ENCODE peak calls at places on chromosomes 2 and 18, in nine cellular contexts. B, I, E, F, W, J, T, K and R are unnamed samples.

GRCh38 chr2:176491172-176491904 is 222.1 kb downstream of the MTX2 start:
- DNase-seq in B (peak; percentile 4), F (no peak), I (peak; percentile 78), K (peak; percentile 87), J (peak; percentile 26), E (peak; percentile 55), W (peak; percentile 72), T (peak; percentile 99), R (peak; percentile 90)

GRCh38 chr2:6773007-6773693 is 92.6 kb downstream of the CMPK2 start:
- DNase-seq in W (peak; percentile 85), I (peak; percentile 52), B (peak; percentile 77), K (peak; percentile 61), T (no peak), J (peak; percentile 66), E (peak; percentile 56), F (peak; percentile 9), R (no peak)

GRCh38 chr2:47898089-47898731 is 8.1 kb downstream of the FBXO11 start:
- DNase-seq in K (no peak), W (no peak), F (peak; percentile 51), I (no peak), E (no peak), B (no peak), J (no peak), T (no peak), R (no peak)

GRCh38 chr2:112480540-112481049 is 1.4 kb upstream of the TTL start:
- DNase-seq in W (no peak), J (no peak), K (no peak), B (peak; percentile 25), E (no peak), T (no peak), F (peak; percentile 7), I (no peak), R (no peak)

GRCh38 chr18:45102863-45103262 is 422.2 kb downstream of the SETBP1 start:
- DNase-seq in F (no peak), K (no peak), T (no peak), W (no peak), E (no peak), J (no peak), B (peak; percentile 26), I (no peak), R (no peak)

GRCh38 chr2:241701155-241701404 is 759 bp upstream of the ING5 start:
- DNase-seq in F (no peak), K (no peak), T (peak; percentile 8), B (no peak), W (no peak), J (no peak), I (no peak), E (no peak), R (no peak)

GRCh38 chr2:31366733-31367132 is 47.8 kb downstream of the XDH start:
- DNase-seq in J (no peak), T (no peak), K (no peak), W (no peak), B (no peak), I (no peak), E (no peak), F (no peak), R (no peak)

GRCh38 chr2:149894226-149894625 is 306.7 kb upstream of the MMADHC start:
- DNase-seq in E (no peak), F (no peak), W (no peak), I (no peak), T (no peak), J (no peak), B (no peak), K (no peak), R (no peak)

GRCh38 chr2:99337931-99338580 is 867 bp downstream of the EIF5B start:
- DNase-seq in F (peak; percentile 47), T (no peak), K (peak; percentile 4), W (no peak), B (peak; percentile 42), E (no peak), I (no peak), J (no peak), R (no peak)

GRCh38 chr2:97740590-97741182 is 27.3 kb downstream of the ZAP70 start:
- DNase-seq in T (no peak), W (no peak), E (no peak), J (peak; percentile 52), F (peak; percentile 23), I (peak; percentile 29), B (peak; percentile 79), K (peak; percentile 52), R (no peak)

GRCh38 chr2:205965707-205966106 is 120.3 kb downstream of the INO80D start:
- DNase-seq in E (no peak), B (no peak), J (no peak), I (no peak), W (no peak), F (no peak), K (no peak), T (no peak), R (no peak)

GRCh38 chr2:54360055-54360792 is 95.9 kb upstream of the SPTBN1 start:
- DNase-seq in W (no peak), K (no peak), B (no peak), T (peak; percentile 37), F (peak; percentile 94), I (peak; percentile 44), E (no peak), J (no peak), R (no peak)

GRCh38 chr2:223969315-223969714 is 12.1 kb downstream of the MRPL44 start:
- DNase-seq in B (no peak), E (no peak), F (no peak), I (no peak), W (no peak), T (no peak), K (no peak), J (no peak), R (no peak)

DNA sequence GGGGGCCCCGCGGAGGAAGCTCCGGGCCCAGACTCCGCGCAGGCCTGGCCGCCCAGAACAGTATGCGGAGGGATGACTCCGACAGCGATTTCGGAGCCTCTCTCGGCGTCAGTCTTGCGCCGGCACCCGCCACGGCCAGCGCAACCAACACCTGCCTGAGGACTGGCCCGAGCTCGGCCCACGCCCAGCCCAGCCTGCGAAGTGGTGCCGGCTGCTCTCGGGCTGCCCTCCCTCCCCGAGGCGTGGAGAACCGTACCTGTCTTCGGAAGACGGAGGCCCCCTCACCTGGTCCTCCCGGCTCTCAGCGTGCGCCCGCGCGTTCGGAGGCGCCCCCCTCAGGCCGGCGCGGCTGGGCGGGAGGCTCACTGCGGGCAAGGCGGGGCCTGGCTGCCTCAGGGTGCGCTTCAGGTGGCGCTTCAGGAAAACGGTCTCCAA is at the start of gene M1AP:
- DNase-seq in B (peak; percentile 71), F (no peak), K (no peak), I (no peak), W (no peak), T (no peak), J (peak; percentile 28), E (no peak), R (no peak)
- H3K4me3 ChIP-seq in B (no peak within 1 kb of the TSS), F (no peak within 1 kb of the TSS), K (no peak within 1 kb of the TSS), I (peak within 1 kb of the TSS; percentile 47), W (no peak within 1 kb of the TSS), T (peak within 1 kb of the TSS; percentile 24), J (peak within 1 kb of the TSS; percentile 25), E (no peak within 1 kb of the TSS), R (peak within 1 kb of the TSS; percentile 48)

DNA sequence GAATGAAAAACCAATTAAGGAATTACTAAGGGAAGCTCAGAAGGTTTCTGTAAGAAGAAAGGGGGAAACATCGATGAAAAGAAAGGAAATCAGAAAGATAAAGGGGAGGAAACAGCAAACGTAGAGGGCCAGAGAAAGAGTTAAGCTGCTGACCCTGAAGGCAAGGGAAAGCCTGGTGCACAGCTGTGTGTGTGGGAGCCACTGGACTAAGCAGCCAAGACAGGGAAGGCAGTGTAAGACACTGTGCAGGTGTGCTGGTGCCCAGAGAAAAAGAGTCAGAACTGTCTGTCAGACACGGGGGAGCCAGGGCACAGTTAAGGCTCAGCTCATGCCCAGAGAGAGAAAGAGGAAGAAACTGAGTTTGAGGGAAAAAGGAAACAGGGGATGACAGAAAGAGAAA is 104.0 kb downstream of the HIBCH start:
- DNase-seq in W (no peak), T (no peak), J (no peak), K (no peak), I (no peak), B (no peak), E (no peak), F (peak; percentile 25), R (no peak)
- H3K4me3 ChIP-seq in W (no peak overlapping the region), T (no peak overlapping the region), J (no peak overlapping the region), K (no peak overlapping the region), I (no peak overlapping the region), B (no peak overlapping the region), E (no peak overlapping the region), F (no peak overlapping the region), R (no peak overlapping the region)

DNA sequence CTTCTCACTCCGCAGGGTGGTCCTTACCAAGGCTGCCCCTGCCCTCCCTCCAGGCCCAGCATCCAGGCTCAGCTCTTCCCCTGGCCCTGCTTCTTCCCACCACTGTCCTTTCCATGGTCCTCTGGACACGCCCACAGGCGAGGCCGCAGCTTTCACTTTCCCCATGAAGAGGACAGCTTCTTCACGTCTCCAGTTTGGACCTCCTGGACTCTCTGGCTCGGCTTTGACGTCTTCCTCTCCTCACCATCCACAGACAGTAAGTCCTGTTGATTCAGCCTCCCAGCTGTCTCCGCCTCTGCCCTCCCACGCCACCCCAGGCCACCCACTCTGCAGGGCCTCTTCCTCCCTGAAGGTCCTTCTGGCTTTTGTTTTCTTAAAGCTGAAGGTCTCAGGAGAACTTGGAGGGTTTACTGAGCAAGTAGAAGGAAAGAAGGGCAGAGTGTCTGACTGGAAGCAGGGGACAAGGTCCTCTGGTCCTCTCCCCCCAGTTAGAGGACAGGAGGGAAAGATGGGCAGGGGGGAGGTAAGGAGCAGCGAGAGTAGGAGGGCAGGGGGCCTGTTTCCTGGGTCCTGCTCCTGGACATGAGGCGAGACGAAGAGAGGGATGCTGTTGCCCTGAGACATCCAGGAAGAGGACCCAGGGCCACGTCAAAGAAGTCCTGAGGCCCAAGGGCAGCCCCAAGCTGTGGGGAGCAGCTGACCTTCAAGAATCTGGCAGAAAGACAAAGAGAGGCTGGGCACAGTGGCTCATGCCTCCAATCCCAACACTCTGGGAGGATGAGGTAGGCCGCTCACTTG is 24.7 kb upstream of the NMUR1 start:
- DNase-seq in F (peak; percentile 42), W (peak; percentile 73), E (peak; percentile 72), K (no peak), T (no peak), J (peak; percentile 55), I (peak; percentile 77), B (no peak), R (no peak)
- H3K4me3 ChIP-seq in F (no peak overlapping the region), W (peak overlapping the region; percentile 2), E (no peak overlapping the region), K (no peak overlapping the region), T (no peak overlapping the region), J (peak overlapping the region; percentile 21), I (peak overlapping the region; percentile 57), B (no peak overlapping the region), R (no peak overlapping the region)

GRCh38 chr2:5696741-5697521 is 4.7 kb downstream of the SOX11 start:
- DNase-seq in B (peak; percentile 82), J (no peak), W (no peak), E (no peak), F (no peak), T (no peak), I (no peak), K (peak; percentile 79), R (no peak)

GRCh38 chr2:5698171-5698570 is 6.0 kb downstream of the SOX11 start:
- DNase-seq in E (no peak), T (no peak), K (no peak), F (no peak), B (no peak), W (no peak), J (no peak), I (no peak), R (no peak)

GRCh38 chr2:5697554-5697953 is 5.4 kb downstream of the SOX11 start:
- DNase-seq in F (no peak), T (no peak), K (no peak), E (no peak), I (no peak), J (no peak), W (no peak), B (peak; percentile 9), R (no peak)

GRCh38 chr2:5695641-5696350 is 3.6 kb downstream of the SOX11 start:
- DNase-seq in K (peak; percentile 81), J (no peak), W (no peak), I (no peak), B (peak; percentile 85), E (no peak), T (no peak), F (no peak), R (no peak)

GRCh38 chr2:5696351-5696740 is 4.2 kb downstream of the SOX11 start:
- DNase-seq in W (no peak), F (no peak), J (no peak), I (no peak), K (peak; percentile 74), E (peak; percentile 38), B (peak; percentile 66), T (no peak), R (no peak)
- H3K4me3 ChIP-seq in W (peak overlapping the region; percentile 28), F (no peak overlapping the region), J (peak overlapping the region; percentile 38), I (peak overlapping the region; percentile 66), K (peak overlapping the region; percentile 86), E (peak overlapping the region; percentile 58), B (peak overlapping the region; percentile 81), T (peak overlapping the region; percentile 59), R (peak overlapping the region; percentile 68)